ENCODE peak calls at places on chromosomes 6 and 20, in six cellular contexts. T, X, G, J, Q and Y are unnamed samples.
A peak's percentile ranks its signal among the peaks of the same experiment; 100 is the strongest.

GRCh38 chr6:44110005-44110681 is 17.1 kb downstream of the MRPL14 start:
- DNase-seq in Q (no peak), X (no peak), G (no peak), J (no peak), T (no peak), Y (no peak)

GRCh38 chr20:60806824-60807223 is 445.2 kb upstream of the CDH4 start:
- DNase-seq in Q (no peak), J (no peak), X (no peak), G (no peak), T (no peak), Y (no peak)

GRCh38 chr6:72084992-72085569 is 198.7 kb downstream of the RIMS1 start:
- DNase-seq in X (peak; percentile 15), G (peak; percentile 46), Q (no peak), J (peak; percentile 47), T (peak; percentile 18), Y (peak; percentile 77)

GRCh38 chr6:17475845-17476244 is 82.5 kb downstream of the CAP2 start:
- DNase-seq in J (no peak), T (no peak), G (no peak), Q (no peak), X (no peak), Y (no peak)

GRCh38 chr20:24588725-24589340 is 119.4 kb downstream of the SYNDIG1 start:
- DNase-seq in T (no peak), J (no peak), X (no peak), G (no peak), Q (no peak), Y (no peak)

GRCh38 chr6:70180904-70181599 is 121.8 kb downstream of the COL9A1 start:
- DNase-seq in J (no peak), G (no peak), T (no peak), X (no peak), Q (no peak), Y (no peak)

GRCh38 chr20:41124451-41125094 is 12.8 kb upstream of the PLCG1 start:
- DNase-seq in T (no peak), G (no peak), J (no peak), X (no peak), Q (no peak), Y (no peak)

GRCh38 chr6:71393471-71393870 is 104.9 kb downstream of the OGFRL1 start:
- DNase-seq in T (peak; percentile 39), Q (no peak), J (peak; percentile 43), X (no peak), G (peak; percentile 55), Y (no peak)

GRCh38 chr6:118705799-118706481 is 54.5 kb upstream of the CEP85L start:
- DNase-seq in X (peak; percentile 44), T (peak; percentile 36), Q (no peak), J (peak; percentile 50), G (peak; percentile 79), Y (no peak)

GRCh38 chr6:4672772-4673171 is 103.4 kb upstream of the CDYL start:
- DNase-seq in G (peak; percentile 56), T (peak; percentile 63), Q (no peak), J (peak; percentile 21), X (no peak), Y (no peak)

GRCh38 chr6:138972226-138972665 is 15.8 kb downstream of the REPS1 start:
- DNase-seq in J (peak; percentile 37), G (peak; percentile 51), X (no peak), Q (no peak), T (peak; percentile 53), Y (no peak)

GRCh38 chr6:100445512-100445911 is 19.2 kb downstream of the SIM1 start:
- DNase-seq in G (no peak), T (no peak), J (no peak), Q (no peak), X (no peak), Y (no peak)

GRCh38 chr6:56334937-56335336 is 87.6 kb upstream of the COL21A1 start:
- DNase-seq in X (no peak), G (peak; percentile 88), J (peak; percentile 83), Q (no peak), T (peak; percentile 89), Y (no peak)

GRCh38 chr6:14228571-14228970 is 111.0 kb downstream of the CD83 start:
- DNase-seq in J (no peak), X (no peak), Q (no peak), T (peak; percentile 62), G (peak; percentile 86), Y (no peak)

GRCh38 chr6:21885532-21886089 is 292.1 kb downstream of the SOX4 start:
- DNase-seq in J (peak; percentile 91), T (peak; percentile 85), G (peak; percentile 90), Q (peak; percentile 15), X (peak; percentile 45), Y (peak; percentile 19)

GRCh38 chr6:474454-475185 is 83.1 kb downstream of the IRF4 start:
- DNase-seq in J (no peak), T (no peak), Q (no peak), G (no peak), X (peak; percentile 40), Y (no peak)

GRCh38 chr20:35953411-35954199 is 697 bp downstream of the SCAND1 start:
- DNase-seq in G (peak; percentile 76), Q (peak; percentile 25), J (peak; percentile 45), X (peak; percentile 69), T (peak; percentile 28), Y (peak; percentile 83)

GRCh38 chr20:9220874-9221547 is 152.1 kb downstream of the PLCB4 start:
- DNase-seq in T (peak; percentile 84), X (peak; percentile 28), J (peak; percentile 29), Q (no peak), G (peak; percentile 73), Y (no peak)

GRCh38 chr6:20162515-20162914 is 49.8 kb downstream of the MBOAT1 start:
- DNase-seq in Q (no peak), G (no peak), J (no peak), X (no peak), T (no peak), Y (no peak)

GRCh38 chr6:112331306-112331705 is 15.8 kb upstream of the RFPL4B start:
- DNase-seq in Q (no peak), X (no peak), J (peak; percentile 14), T (no peak), G (peak; percentile 70), Y (no peak)

DNA sequence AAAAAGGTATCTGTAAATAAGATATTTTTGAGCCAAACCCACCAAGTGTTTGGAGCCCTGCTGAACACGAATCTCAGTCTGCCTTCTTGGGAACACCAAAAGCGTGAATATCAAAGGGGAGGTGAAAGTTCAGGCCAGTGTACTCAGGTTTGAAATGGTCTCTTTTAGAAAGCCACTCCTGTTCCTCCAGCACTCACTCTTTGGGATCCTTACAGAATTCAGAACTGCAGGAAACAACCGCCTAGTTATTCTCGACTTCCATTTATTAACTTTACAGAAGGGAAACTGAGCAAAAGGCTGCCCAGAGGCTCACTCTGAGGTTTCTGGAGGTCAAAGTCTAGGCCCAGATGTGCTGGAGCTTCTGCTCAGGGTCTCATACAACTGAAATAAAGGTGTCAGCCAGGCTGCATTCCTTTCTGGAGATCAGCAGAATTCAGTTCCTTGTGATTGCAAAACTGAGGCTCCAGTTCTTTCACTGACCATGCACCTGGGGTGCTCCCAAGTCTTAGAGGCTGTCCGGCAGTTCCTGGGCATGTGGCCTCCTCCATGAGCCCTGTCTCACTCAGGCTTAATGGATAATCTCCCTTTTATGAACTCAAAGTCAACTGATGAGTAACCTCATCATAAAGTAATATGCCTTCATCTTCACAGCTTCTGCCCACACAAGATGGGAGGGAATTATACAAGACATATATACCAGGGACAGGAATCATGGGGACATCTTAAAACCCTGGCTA is 65.5 kb upstream of the TNFAIP3 start:
- DNase-seq in T (no peak), J (no peak), Q (no peak), G (no peak), X (no peak), Y (peak; percentile 34)
- H3K4me2 ChIP-seq in T (no peak overlapping the region), J (no peak overlapping the region), Q (no peak overlapping the region), G (no peak overlapping the region), X (no peak overlapping the region), Y (no peak overlapping the region)

GRCh38 chr6:157552171-157552747 is 171.3 kb downstream of the ZDHHC14 start:
- DNase-seq in Q (no peak), G (no peak), X (peak; percentile 90), T (no peak), J (no peak), Y (no peak)

GRCh38 chr6:157554747-157555146 is 173.8 kb downstream of the ZDHHC14 start:
- DNase-seq in J (no peak), Q (no peak), G (no peak), T (no peak), X (no peak), Y (no peak)

GRCh38 chr6:157551041-157551832 is 170.2 kb downstream of the ZDHHC14 start:
- DNase-seq in T (no peak), G (no peak), J (no peak), X (no peak), Q (no peak), Y (no peak)

GRCh38 chr6:157550114-157550989 is 169.4 kb downstream of the ZDHHC14 start:
- DNase-seq in J (no peak), G (no peak), Q (no peak), X (no peak), T (no peak), Y (no peak)

GRCh38 chr6:157552956-157553485 is 172.0 kb downstream of the ZDHHC14 start:
- DNase-seq in G (no peak), X (peak; percentile 30), J (no peak), T (no peak), Q (no peak), Y (no peak)
- H3K4me3 ChIP-seq in G (no peak overlapping the region), X (no peak overlapping the region), J (no peak overlapping the region), T (no peak overlapping the region), Q (no peak overlapping the region), Y (no peak overlapping the region)

GRCh38 chr6:89116702-89117101 is 1.2 kb downstream of the SRSF12 start:
- DNase-seq in J (no peak), Q (no peak), X (no peak), G (no peak), T (no peak), Y (no peak)
- H3K4me2 ChIP-seq in J (peak overlapping the region; percentile 79), Q (peak overlapping the region; percentile 89), X (peak overlapping the region; percentile 85), G (peak overlapping the region; percentile 85), T (peak overlapping the region; percentile 90), Y (no peak overlapping the region)

DNA sequence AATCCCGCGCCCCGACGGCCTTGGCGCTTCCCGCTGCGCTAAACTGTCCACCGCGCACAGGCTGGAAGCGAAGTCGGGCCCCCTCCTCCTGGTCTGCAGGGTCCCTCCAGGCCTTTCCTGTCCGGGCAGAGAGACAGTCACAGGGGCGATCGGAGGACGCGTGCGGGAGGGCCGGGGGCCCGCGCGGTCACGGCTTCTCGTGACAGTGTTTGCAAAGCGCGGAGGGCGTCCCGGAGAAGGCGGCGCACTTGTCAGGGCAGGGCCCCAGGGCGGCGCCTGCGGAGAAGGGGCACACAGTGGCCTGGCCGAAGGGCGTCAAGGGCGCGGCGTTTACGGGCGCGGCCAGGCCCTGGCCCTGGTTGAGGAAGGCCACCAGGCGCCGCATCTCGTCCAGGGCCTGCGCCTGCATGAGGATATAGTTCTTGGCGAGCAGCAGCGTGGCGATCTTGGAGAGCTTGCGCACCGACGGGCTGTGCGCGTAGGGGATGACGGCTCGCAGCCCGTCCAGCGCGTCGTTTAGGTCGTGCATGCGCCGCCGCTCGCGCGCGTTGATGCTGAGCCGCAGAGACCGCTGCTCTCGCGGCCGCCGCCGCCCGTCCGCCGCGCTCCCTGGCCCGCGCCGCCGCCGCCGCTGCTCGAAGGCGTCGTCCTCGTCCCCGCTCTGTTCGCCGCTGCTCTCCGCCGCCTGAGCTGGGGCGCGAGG is 751 bp downstream of the BHLHE23 start:
- DNase-seq in Q (no peak), T (peak; percentile 10), G (no peak), X (peak; percentile 79), J (peak; percentile 11), Y (no peak)
- H3K4me3 ChIP-seq in Q (peak overlapping the region; percentile 32), T (no peak overlapping the region), G (no peak overlapping the region), X (peak overlapping the region; percentile 42), J (no peak overlapping the region), Y (no peak overlapping the region)